ENCODE peak calls at places on chromosomes 4 and X, in seven cellular contexts. One of them, this sample, is unnamed.

GRCh38 chrX:67724359-67725110 is 180.7 kb downstream of the AR start:
- DNase-seq in PC-3: no peak
- DNase-seq in IMR-90: no peak
- DNase-seq in colonic mucosa: no peak
- DNase-seq in GM23248: peak
- DNase-seq in HepG2: no peak
- DNase-seq in fibroblast of lung: peak
- DNase-seq in this sample: no peak

GRCh38 chr4:158571736-158572135 is 50.1 kb downstream of the RXFP1 start:
- DNase-seq in colonic mucosa: no peak
- DNase-seq in PC-3: no peak
- DNase-seq in fibroblast of lung: no peak
- DNase-seq in GM23248: no peak
- DNase-seq in HepG2: no peak
- DNase-seq in IMR-90: no peak
- DNase-seq in this sample: no peak

GRCh38 chr4:147076179-147076578 is 130.5 kb upstream of the TTC29 start:
- DNase-seq in colonic mucosa: peak
- DNase-seq in PC-3: no peak
- DNase-seq in IMR-90: no peak
- DNase-seq in fibroblast of lung: no peak
- DNase-seq in GM23248: no peak
- DNase-seq in HepG2: no peak
- DNase-seq in this sample: no peak

GRCh38 chr4:163693211-163693610 is 198.7 kb downstream of the TMA16 start:
- DNase-seq in IMR-90: peak
- DNase-seq in GM23248: peak
- DNase-seq in colonic mucosa: no peak
- DNase-seq in PC-3: peak
- DNase-seq in HepG2: no peak
- DNase-seq in fibroblast of lung: peak
- DNase-seq in this sample: no peak

GRCh38 chr4:20085653-20086052 is 166.1 kb upstream of the SLIT2 start:
- DNase-seq in IMR-90: no peak
- DNase-seq in colonic mucosa: no peak
- DNase-seq in fibroblast of lung: no peak
- DNase-seq in PC-3: no peak
- DNase-seq in GM23248: no peak
- DNase-seq in HepG2: no peak
- DNase-seq in this sample: no peak

GRCh38 chrX:12241026-12241425 is 102.8 kb downstream of the FRMPD4 start:
- DNase-seq in GM23248: no peak
- DNase-seq in colonic mucosa: no peak
- DNase-seq in IMR-90: peak
- DNase-seq in HepG2: no peak
- DNase-seq in fibroblast of lung: peak
- DNase-seq in PC-3: peak
- DNase-seq in this sample: no peak

GRCh38 chrX:103175944-103176753 is 38.8 kb upstream of the BEX4 start:
- DNase-seq in PC-3: peak
- DNase-seq in fibroblast of lung: peak
- DNase-seq in GM23248: peak
- DNase-seq in HepG2: peak
- DNase-seq in colonic mucosa: peak
- DNase-seq in IMR-90: peak
- DNase-seq in this sample: peak

GRCh38 chr4:123043013-123043412 is 120.6 kb upstream of the NUDT6 start:
- DNase-seq in fibroblast of lung: no peak
- DNase-seq in HepG2: no peak
- DNase-seq in GM23248: peak
- DNase-seq in PC-3: no peak
- DNase-seq in IMR-90: no peak
- DNase-seq in colonic mucosa: no peak
- DNase-seq in this sample: no peak

GRCh38 chrX:107747596-107748161 is 27.9 kb downstream of the TSC22D3 start:
- DNase-seq in HepG2: no peak
- DNase-seq in colonic mucosa: no peak
- DNase-seq in GM23248: peak
- DNase-seq in PC-3: peak
- DNase-seq in fibroblast of lung: peak
- DNase-seq in IMR-90: peak
- DNase-seq in this sample: peak

GRCh38 chrX:40166582-40166981 is 68.8 kb upstream of the BCOR start:
- DNase-seq in IMR-90: peak
- DNase-seq in HepG2: no peak
- DNase-seq in colonic mucosa: no peak
- DNase-seq in PC-3: no peak
- DNase-seq in fibroblast of lung: no peak
- DNase-seq in GM23248: peak
- DNase-seq in this sample: no peak

GRCh38 chr4:128322986-128323385 is 35.4 kb upstream of the PGRMC2 start:
- DNase-seq in colonic mucosa: no peak
- DNase-seq in PC-3: peak
- DNase-seq in HepG2: peak
- DNase-seq in IMR-90: peak
- DNase-seq in fibroblast of lung: peak
- DNase-seq in GM23248: peak
- DNase-seq in this sample: peak
- H3K9ac ChIP-seq in colonic mucosa: no peak
- H3K9ac ChIP-seq in PC-3: peak
- H3K9ac ChIP-seq in HepG2: no peak
- H3K9ac ChIP-seq in IMR-90: peak
- H3K9ac ChIP-seq in fibroblast of lung: no peak
- H3K9ac ChIP-seq in GM23248: peak
- H3K9ac ChIP-seq in this sample: no peak

GRCh38 chr4:3645711-3646221 is 113.5 kb upstream of the LRPAP1 start:
- DNase-seq in GM23248: no peak
- DNase-seq in fibroblast of lung: no peak
- DNase-seq in colonic mucosa: no peak
- DNase-seq in PC-3: no peak
- DNase-seq in IMR-90: no peak
- DNase-seq in HepG2: no peak
- DNase-seq in this sample: no peak
- H3K27ac ChIP-seq in GM23248: no peak
- H3K27ac ChIP-seq in fibroblast of lung: no peak
- H3K27ac ChIP-seq in colonic mucosa: no peak
- H3K27ac ChIP-seq in PC-3: no peak
- H3K27ac ChIP-seq in IMR-90: no peak
- H3K27ac ChIP-seq in HepG2: no peak
- H3K27ac ChIP-seq in this sample: no peak

GRCh38 chr4:3287271-3287971 is 5.4 kb upstream of the RGS12 start:
- DNase-seq in HepG2: no peak
- DNase-seq in PC-3: no peak
- DNase-seq in GM23248: no peak
- DNase-seq in colonic mucosa: no peak
- DNase-seq in IMR-90: no peak
- DNase-seq in fibroblast of lung: no peak
- DNase-seq in this sample: no peak

GRCh38 chr4:3284734-3285557 is 7.9 kb upstream of the RGS12 start:
- DNase-seq in PC-3: no peak
- DNase-seq in HepG2: no peak
- DNase-seq in colonic mucosa: peak
- DNase-seq in IMR-90: no peak
- DNase-seq in fibroblast of lung: no peak
- DNase-seq in GM23248: no peak
- DNase-seq in this sample: no peak

GRCh38 chr4:3287972-3288570 is 4.8 kb upstream of the RGS12 start:
- DNase-seq in PC-3: no peak
- DNase-seq in HepG2: no peak
- DNase-seq in colonic mucosa: peak
- DNase-seq in GM23248: no peak
- DNase-seq in fibroblast of lung: no peak
- DNase-seq in IMR-90: no peak
- DNase-seq in this sample: no peak

GRCh38 chr4:3285558-3286334 is 7.1 kb upstream of the RGS12 start:
- DNase-seq in GM23248: peak
- DNase-seq in fibroblast of lung: peak
- DNase-seq in HepG2: peak
- DNase-seq in colonic mucosa: no peak
- DNase-seq in PC-3: peak
- DNase-seq in IMR-90: peak
- DNase-seq in this sample: peak

DNA sequence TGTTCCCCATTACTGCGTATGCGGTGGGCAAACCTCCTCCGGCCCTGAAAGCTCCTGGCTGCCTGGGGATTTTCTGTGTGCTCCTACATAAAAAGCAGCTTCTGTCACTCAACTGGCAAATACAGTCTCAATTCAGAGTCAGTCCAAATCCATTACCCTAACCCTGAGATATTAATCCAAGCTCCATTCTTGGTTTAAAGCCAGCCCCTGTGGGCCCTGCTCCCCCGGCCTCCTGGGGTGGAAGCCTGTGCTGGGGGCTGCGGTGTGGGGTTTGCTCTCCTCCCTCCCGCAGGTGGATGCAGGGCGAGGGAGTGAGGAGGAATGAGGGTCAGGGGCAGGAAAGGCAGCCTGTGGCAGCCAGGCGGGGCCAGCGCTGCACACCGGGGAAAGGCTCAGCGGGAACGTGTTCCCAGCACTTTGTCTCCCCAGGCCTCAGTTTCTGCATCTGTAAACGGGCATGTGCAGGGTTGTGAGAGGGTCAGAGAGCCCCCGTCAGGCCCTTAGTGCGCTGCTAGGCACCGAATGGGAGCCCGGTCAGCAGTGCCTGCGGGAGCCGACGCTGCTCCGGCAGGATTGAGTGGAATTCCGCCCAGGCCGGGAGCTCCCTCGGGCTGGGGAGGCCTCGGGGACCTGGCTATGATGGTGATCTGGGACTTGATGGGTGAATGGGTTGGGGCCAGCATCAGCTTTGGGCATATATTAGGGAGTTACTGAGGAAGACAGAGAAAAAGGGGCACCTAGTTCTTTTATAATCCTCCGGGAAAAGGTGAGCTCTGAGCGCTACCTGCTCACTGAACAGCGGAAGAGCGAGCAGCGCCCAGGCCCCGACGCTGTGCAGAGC is 6.3 kb upstream of the RGS12 start:
- DNase-seq in fibroblast of lung: no peak
- DNase-seq in GM23248: no peak
- DNase-seq in colonic mucosa: no peak
- DNase-seq in PC-3: no peak
- DNase-seq in HepG2: no peak
- DNase-seq in IMR-90: no peak
- DNase-seq in this sample: no peak
- H3K9ac ChIP-seq in fibroblast of lung: no peak
- H3K9ac ChIP-seq in GM23248: peak
- H3K9ac ChIP-seq in colonic mucosa: no peak
- H3K9ac ChIP-seq in PC-3: no peak
- H3K9ac ChIP-seq in HepG2: peak
- H3K9ac ChIP-seq in IMR-90: no peak
- H3K9ac ChIP-seq in this sample: no peak

GRCh38 chr4:1023241-1023640 is 11.8 kb downstream of the FGFRL1 start:
- DNase-seq in HepG2: no peak
- DNase-seq in fibroblast of lung: no peak
- DNase-seq in GM23248: no peak
- DNase-seq in IMR-90: no peak
- DNase-seq in colonic mucosa: no peak
- DNase-seq in PC-3: no peak
- DNase-seq in this sample: no peak

GRCh38 chr4:1023895-1024740 is 12.7 kb downstream of the FGFRL1 start:
- DNase-seq in HepG2: no peak
- DNase-seq in PC-3: no peak
- DNase-seq in IMR-90: no peak
- DNase-seq in GM23248: no peak
- DNase-seq in fibroblast of lung: no peak
- DNase-seq in colonic mucosa: no peak
- DNase-seq in this sample: no peak

GRCh38 chr4:1021386-1022050 is 10.1 kb downstream of the FGFRL1 start:
- DNase-seq in PC-3: no peak
- DNase-seq in fibroblast of lung: no peak
- DNase-seq in GM23248: no peak
- DNase-seq in IMR-90: no peak
- DNase-seq in HepG2: no peak
- DNase-seq in colonic mucosa: no peak
- DNase-seq in this sample: no peak

GRCh38 chr4:1022739-1023066 is 11.3 kb downstream of the FGFRL1 start:
- DNase-seq in colonic mucosa: peak
- DNase-seq in HepG2: no peak
- DNase-seq in fibroblast of lung: no peak
- DNase-seq in PC-3: no peak
- DNase-seq in IMR-90: no peak
- DNase-seq in GM23248: no peak
- DNase-seq in this sample: no peak

DNA sequence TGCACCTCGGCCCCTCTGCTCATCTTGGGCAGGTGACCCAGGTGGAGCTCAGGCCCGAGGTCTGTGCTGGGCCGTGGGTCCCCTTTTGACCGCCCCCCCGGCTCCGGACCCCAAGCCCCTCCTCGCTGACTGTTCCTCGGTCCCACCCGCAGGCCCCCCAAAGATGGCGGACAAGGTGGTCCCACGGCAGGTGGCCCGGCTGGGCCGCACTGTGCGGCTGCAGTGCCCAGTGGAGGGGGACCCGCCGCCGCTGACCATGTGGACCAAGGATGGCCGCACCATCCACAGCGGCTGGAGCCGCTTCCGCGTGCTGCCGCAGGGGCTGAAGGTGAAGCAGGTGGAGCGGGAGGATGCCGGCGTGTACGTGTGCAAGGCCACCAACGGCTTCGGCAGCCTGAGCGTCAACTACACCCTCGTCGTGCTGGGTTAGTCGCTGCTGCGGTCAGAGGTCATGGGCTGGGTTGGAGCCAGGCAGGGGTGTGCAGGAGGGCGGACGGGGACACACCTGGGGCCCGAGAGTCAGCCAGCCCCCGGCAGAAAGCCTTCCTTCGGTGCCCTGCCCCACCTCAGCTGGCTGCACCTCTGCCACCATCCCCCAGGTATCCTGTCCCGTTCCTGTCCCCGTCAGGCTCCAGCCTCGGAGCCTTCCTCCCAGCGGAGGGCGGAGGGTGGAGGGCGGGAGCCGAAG is 10.8 kb downstream of the FGFRL1 start:
- DNase-seq in HepG2: no peak
- DNase-seq in colonic mucosa: no peak
- DNase-seq in GM23248: no peak
- DNase-seq in IMR-90: no peak
- DNase-seq in fibroblast of lung: no peak
- DNase-seq in PC-3: no peak
- DNase-seq in this sample: no peak
- H3K27ac ChIP-seq in HepG2: no peak
- H3K27ac ChIP-seq in colonic mucosa: no peak
- H3K27ac ChIP-seq in GM23248: no peak
- H3K27ac ChIP-seq in IMR-90: no peak
- H3K27ac ChIP-seq in fibroblast of lung: no peak
- H3K27ac ChIP-seq in PC-3: no peak
- H3K27ac ChIP-seq in this sample: no peak